ENCODE peak calls at places on chromosomes 2 and 18, in four cellular contexts. G is tibial nerve, M is sigmoid colon, Q is HCT116. E is an unnamed sample.

GRCh38 chr18:29821544-29821943 is 1221.0 kb downstream of the DSC3 start:
- DNase-seq in G (no peak), M (no peak), Q (no peak), E (no peak)

GRCh38 chr2:17540813-17541513 is 467 bp downstream of the VSNL1 start:
- DNase-seq in G (no peak), M (no peak), Q (no peak), E (no peak)

GRCh38 chr2:241867776-241868420 is 1.6 kb upstream of the RTP5 start:
- DNase-seq in G (no peak), M (no peak), Q (no peak), E (peak; percentile 19)

GRCh38 chr2:61707984-61708852 is 145.6 kb downstream of the FAM161A start:
- DNase-seq in G (no peak), M (no peak), Q (no peak), E (peak; percentile 69)

GRCh38 chr2:172196768-172197322 is 94.1 kb upstream of the DLX2 start:
- DNase-seq in G (no peak), M (no peak), Q (no peak), E (no peak)

GRCh38 chr2:72144412-72144745 is 3.3 kb downstream of the CYP26B1 start:
- DNase-seq in G (no peak), M (peak; percentile 65), Q (no peak), E (peak; percentile 61)

GRCh38 chr2:29108225-29108624 is 7.0 kb upstream of the CLIP4 start:
- DNase-seq in G (no peak), M (no peak), Q (peak; percentile 87), E (no peak)

GRCh38 chr2:43370705-43371104 is 144.3 kb upstream of the ZFP36L2 start:
- DNase-seq in G (no peak), M (no peak), Q (no peak), E (no peak)

GRCh38 chr2:231931481-231931915 is 5.3 kb upstream of the NPPC start:
- DNase-seq in G (no peak), M (peak; percentile 89), Q (no peak), E (no peak)

GRCh38 chr2:241797441-241798080 is 11.4 kb upstream of the NEU4 start:
- DNase-seq in G (no peak), M (no peak), Q (no peak), E (peak; percentile 15)

GRCh38 chr2:140353541-140353940 is 1573.4 kb upstream of the NXPH2 start:
- DNase-seq in G (no peak), M (no peak), Q (no peak), E (no peak)

GRCh38 chr2:26840937-26841610 is 6.9 kb upstream of the DPYSL5 start:
- DNase-seq in G (no peak), M (no peak), Q (peak; percentile 15), E (no peak)

GRCh38 chr2:134154269-134154668 is 99.6 kb upstream of the MGAT5 start:
- DNase-seq in G (no peak), M (no peak), Q (no peak), E (peak; percentile 50)

GRCh38 chr2:113700186-113700841 is 56.1 kb downstream of the SLC35F5 start:
- DNase-seq in G (no peak), M (no peak), Q (no peak), E (peak; percentile 41)

GRCh38 chr2:105887246-105887645 is 142.5 kb downstream of the NCK2 start:
- DNase-seq in G (no peak), M (no peak), Q (no peak), E (no peak)

GRCh38 chr2:58976374-58977055 is 735.4 kb upstream of the FANCL start:
- DNase-seq in G (no peak), M (no peak), Q (no peak), E (no peak)

GRCh38 chr18:50065527-50065926 is 129.4 kb downstream of the MYO5B start:
- DNase-seq in G (no peak), M (no peak), Q (no peak), E (no peak)

GRCh38 chr2:48699377-48699951 is 56.1 kb downstream of the LHCGR start:
- DNase-seq in G (no peak), M (no peak), Q (no peak), E (no peak)

GRCh38 chr2:23385748-23386421 is 906 bp downstream of the KLHL29 start:
- DNase-seq in G (no peak), M (no peak), Q (no peak), E (no peak)

GRCh38 chr2:149068996-149069888 is 30.7 kb downstream of the LYPD6B start:
- DNase-seq in G (no peak), M (no peak), Q (no peak), E (no peak)

GRCh38 chr18:52009958-52010357 is 330.0 kb upstream of the DCC start:
- DNase-seq in G (no peak), M (no peak), Q (no peak), E (no peak)

GRCh38 chr18:58148954-58149471 is 105.0 kb downstream of the NEDD4L start:
- DNase-seq in G (no peak), M (no peak), Q (no peak), E (no peak)

GRCh38 chr2:200773083-200773482 is 38.6 kb upstream of the BZW1 start:
- DNase-seq in G (no peak), M (no peak), Q (no peak), E (no peak)

DNA sequence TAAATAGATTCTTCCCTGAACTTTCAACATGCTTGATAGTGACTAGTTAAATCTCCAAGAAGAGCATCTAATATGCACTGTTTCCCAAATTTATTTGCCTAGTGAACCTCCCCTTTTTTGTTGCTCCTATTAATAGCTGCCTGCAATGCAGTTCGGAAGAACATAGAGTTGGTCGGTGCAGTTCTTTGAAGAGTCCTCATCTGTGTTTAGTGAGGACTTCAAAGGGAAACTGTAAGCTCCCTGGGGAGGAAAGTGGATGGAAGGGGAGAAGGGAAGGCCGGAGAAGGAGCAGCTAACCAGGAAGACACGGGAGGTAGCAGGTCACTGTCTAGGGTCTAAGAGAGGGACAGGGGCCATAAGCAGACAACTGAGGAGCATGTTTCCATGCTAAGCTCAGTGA is 48.9 kb upstream of the ANXA4 start:
- DNase-seq in G (no peak), M (no peak), Q (no peak), E (no peak)
- H3K4me1 ChIP-seq in G (no peaks in the 10 kb centered on the region), M (peaks cover 12% of the 10 kb centered on the region), Q (peaks cover 4% of the 10 kb centered on the region), E (peaks cover 11% of the 10 kb centered on the region)

DNA sequence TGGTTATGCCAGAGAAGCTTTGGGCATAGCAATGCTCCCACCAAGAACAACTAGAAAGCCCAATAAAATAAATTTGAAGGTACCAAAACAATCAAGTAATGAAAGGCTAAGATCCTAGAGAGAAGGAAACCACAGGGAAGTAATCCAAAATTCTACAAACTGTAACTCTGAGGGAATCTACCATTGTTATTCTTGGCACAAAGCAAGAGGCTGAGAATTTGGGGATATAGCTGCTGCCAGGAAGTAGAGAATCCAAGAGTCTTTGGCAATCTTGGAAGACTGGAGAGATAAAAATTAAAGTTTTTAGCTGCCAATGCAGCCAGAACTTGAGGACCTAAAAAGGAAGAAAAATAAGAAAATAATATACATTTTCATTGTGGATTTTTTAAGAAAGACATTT is 68.5 kb downstream of the PIGN start:
- DNase-seq in G (peak; percentile 6), M (no peak), Q (no peak), E (no peak)
- TF ChIP-seq POLR2A in G (no peak), M (no peak), Q (no peak), E (no peak)

GRCh38 chr2:20080839-20081348 is 29.5 kb upstream of the LAPTM4A start:
- DNase-seq in G (no peak), M (no peak), Q (no peak), E (no peak)
- TF ChIP-seq CTCF in G (no peak), M (no peak), Q (no peak), E (no peak)

DNA sequence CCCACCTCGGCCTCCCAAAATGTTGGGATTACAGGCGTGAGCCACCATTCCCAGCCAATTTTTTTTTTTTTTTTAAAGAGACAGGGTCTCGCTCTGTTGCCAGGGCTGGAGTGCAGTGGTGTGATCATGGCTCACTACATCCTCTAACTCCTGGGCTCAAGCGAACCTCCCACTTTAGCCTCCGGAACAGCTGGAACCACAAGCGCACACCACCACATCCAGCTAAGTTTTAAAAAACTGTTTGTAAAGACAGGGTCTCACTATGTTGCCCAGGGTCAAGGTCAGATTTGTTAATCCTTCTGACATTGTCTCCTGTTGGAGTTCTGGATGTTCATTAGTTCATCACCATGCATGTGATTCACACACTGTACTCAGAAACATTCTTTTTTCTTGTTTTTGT is 149.9 kb downstream of the TGIF1 start:
- DNase-seq in G (no peak), M (no peak), Q (no peak), E (no peak)
- H3K4me1 ChIP-seq in G (no peaks in the 10 kb centered on the region), M (peaks cover 38% of the 10 kb centered on the region), Q (peaks cover 85% of the 10 kb centered on the region), E (peaks cover 64% of the 10 kb centered on the region)

DNA sequence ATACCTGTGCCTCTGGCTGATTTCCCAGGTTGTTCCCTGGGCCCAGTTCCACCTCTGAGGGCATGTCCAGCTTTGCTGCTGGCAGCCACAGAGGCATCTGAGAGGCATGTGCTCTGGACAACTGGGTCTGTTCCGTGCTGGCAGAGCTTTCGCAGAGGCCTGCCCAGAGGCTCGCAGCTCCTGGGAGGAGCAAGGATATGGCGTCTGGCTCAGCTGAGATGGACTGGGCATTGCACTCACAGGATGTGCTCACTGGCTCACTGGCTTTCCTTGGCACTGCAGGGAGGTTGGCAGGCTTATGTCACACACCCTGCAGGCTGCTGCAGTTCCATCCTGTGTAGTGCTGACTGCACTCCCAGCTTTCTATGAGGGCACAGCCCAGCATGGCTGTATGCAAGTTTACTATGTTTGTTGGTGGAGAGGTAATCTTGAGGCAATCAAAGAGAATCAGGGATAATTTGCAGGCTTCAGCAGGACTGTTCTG is 172.3 kb downstream of the PRKCE start:
- DNase-seq in G (no peak), M (peak; percentile 97), Q (no peak), E (peak; percentile 80)
- TF ChIP-seq POLR2A in G (no peak), M (no peak), Q (no peak), E (no peak)

GRCh38 chr18:23812566-23813440 is 123.5 kb downstream of the LAMA3 start:
- DNase-seq in G (no peak), M (no peak), Q (peak; percentile 15), E (no peak)
- TF ChIP-seq CTCF in G (peak; percentile 69), M (peak; percentile 50), Q (peak; percentile 58), E (peak; percentile 59)

GRCh38 chr18:7105943-7106342 is 11.7 kb downstream of the LAMA1 start:
- DNase-seq in G (no peak), M (no peak), Q (no peak), E (no peak)
- H3K4me1 ChIP-seq in G (no peaks in the 10 kb centered on the region), M (no peaks in the 10 kb centered on the region), Q (no peaks in the 10 kb centered on the region), E (no peaks in the 10 kb centered on the region)

DNA sequence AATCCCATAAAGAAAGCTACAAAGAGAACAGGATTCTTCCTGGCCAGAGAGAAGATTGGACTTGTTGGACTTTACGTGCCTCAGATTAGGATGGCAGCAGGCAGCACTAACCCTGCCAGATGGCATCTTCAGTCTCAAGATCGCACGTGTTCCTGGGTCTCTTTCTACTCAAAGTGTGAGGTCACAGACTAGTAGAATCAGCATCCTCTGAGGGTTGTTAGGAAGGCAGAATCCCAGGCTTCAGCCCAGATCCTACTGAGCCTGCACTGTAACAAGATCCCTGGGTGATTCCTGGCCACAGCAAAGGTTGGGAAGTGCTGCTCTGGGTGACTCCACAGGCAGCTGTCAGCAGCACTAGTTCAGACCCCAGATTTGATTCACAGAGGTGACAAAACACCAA is 39.4 kb downstream of the EPAS1 start:
- DNase-seq in G (no peak), M (no peak), Q (no peak), E (no peak)
- TF ChIP-seq POLR2A in G (no peak), M (no peak), Q (no peak), E (no peak)

GRCh38 chr2:126769118-126769517 is 113.2 kb downstream of the GYPC start:
- DNase-seq in G (no peak), M (peak; percentile 12), Q (no peak), E (no peak)
- TF ChIP-seq CTCF in G (no peak), M (no peak), Q (no peak), E (no peak)